ENCODE peak calls at places on chromosomes 6 and 20, in nine cellular contexts. Q is tibial nerve, U is coronary artery, H is nephron progenitor cell, B is mesothelial cell of epicardium, L is thyroid gland, D is WTC11, F is heart left ventricle, O is heart right ventricle. S is an unnamed sample.

GRCh38 chr6:129105035-129105434 is 222.1 kb downstream of the LAMA2 start:
- DNase-seq in Q (no peak), U (no peak), H (no peak), B (no peak), L (no peak), D (no peak), F (no peak), O (no peak), S (no peak)

GRCh38 chr6:26064619-26065257 is 22.5 kb upstream of the HFE start:
- DNase-seq in Q (no peak), U (no peak), H (no peak), B (no peak), L (peak; percentile 17), D (peak; percentile 26), F (no peak), O (no peak), S (no peak)

GRCh38 chr20:49461894-49462293 is 20.6 kb downstream of the KCNB1 start:
- DNase-seq in Q (no peak), U (no peak), H (no peak), B (no peak), L (no peak), D (no peak), F (no peak), O (no peak), S (no peak)

GRCh38 chr6:139151425-139152087 is 16.7 kb downstream of the HECA start:
- DNase-seq in Q (no peak), U (no peak), H (no peak), B (no peak), L (no peak), D (no peak), F (no peak), O (no peak), S (no peak)

GRCh38 chr20:25308083-25308491 is 60.2 kb downstream of the PYGB start:
- DNase-seq in Q (no peak), U (no peak), H (no peak), B (no peak), L (no peak), D (no peak), F (no peak), O (no peak), S (no peak)

GRCh38 chr6:109389650-109390274 is 7.5 kb upstream of the CD164 start:
- DNase-seq in Q (no peak), U (no peak), H (no peak), B (no peak), L (no peak), D (no peak), F (peak; percentile 48), O (peak; percentile 52), S (no peak)

GRCh38 chr6:119179842-119180241 is 101.4 kb upstream of the FAM184A start:
- DNase-seq in Q (no peak), U (no peak), H (no peak), B (no peak), L (no peak), D (no peak), F (no peak), O (no peak), S (no peak)

GRCh38 chr6:10824819-10825218 is 13.5 kb downstream of the MAK start:
- DNase-seq in Q (no peak), U (no peak), H (no peak), B (no peak), L (no peak), D (no peak), F (no peak), O (no peak), S (no peak)

GRCh38 chr6:152727507-152727906 is 23.1 kb upstream of the VIP start:
- DNase-seq in Q (no peak), U (no peak), H (no peak), B (no peak), L (no peak), D (no peak), F (no peak), O (no peak), S (no peak)
- TF ChIP-seq CTCF in Q (no peak), U (no peak), H (no peak), B (no peak), L (no peak), D (no peak), F (no peak), O (no peak), S (no peak)

GRCh38 chr6:136526196-136526930 is 23.9 kb downstream of the MAP7 start:
- DNase-seq in Q (no peak), U (no peak), H (peak; percentile 56), B (peak; percentile 27), L (peak; percentile 58), D (peak; percentile 72), F (peak; percentile 32), O (peak; percentile 17), S (no peak)
- TF ChIP-seq CTCF in Q (no peak), U (no peak), H (peak; percentile 27), B (no peak), L (no peak), D (no peak), F (peak; percentile 24), O (peak; percentile 45), S (no peak)

GRCh38 chr20:43409041-43409913 is 48.4 kb upstream of the SRSF6 start:
- DNase-seq in Q (no peak), U (no peak), H (peak; percentile 28), B (no peak), L (no peak), D (peak; percentile 61), F (no peak), O (no peak), S (no peak)
- TF ChIP-seq CTCF in Q (no peak), U (no peak), H (peak; percentile 61), B (peak; percentile 19), L (no peak), D (peak; percentile 60), F (peak; percentile 27), O (peak; percentile 38), S (peak; percentile 21)

GRCh38 chr6:159655409-159655988 is 37.5 kb downstream of the SOD2 start:
- DNase-seq in Q (no peak), U (no peak), H (no peak), B (no peak), L (no peak), D (peak; percentile 20), F (no peak), O (no peak), S (no peak)

GRCh38 chr6:159654483-159655098 is 38.5 kb downstream of the SOD2 start:
- DNase-seq in Q (no peak), U (no peak), H (peak; percentile 14), B (no peak), L (no peak), D (no peak), F (no peak), O (no peak), S (no peak)
- TF ChIP-seq CTCF in Q (peak; percentile 32), U (peak; percentile 41), H (peak; percentile 66), B (peak; percentile 93), L (peak; percentile 26), D (peak; percentile 55), F (peak; percentile 73), O (peak; percentile 71), S (peak; percentile 74)

S was measured in activated B cell treated with CpG ODN at 0.5 μM for 24 hours.